ENCODE peak calls at places on chromosome 20, in six cellular contexts. G is SK-N-SH, B is HepG2, X is K562, S is A549, R is GM12878. E is an unnamed sample.

GRCh38 chr20:50191566-50192363 is 1.1 kb downstream of the CEBPB start:
- DNase-seq in G (peak), B (peak), X (peak), S (no peak), R (no peak), E (peak)

GRCh38 chr20:51584116-51584515 is 41.6 kb upstream of the NFATC2 start:
- DNase-seq in G (no peak), B (no peak), X (no peak), S (no peak), R (no peak), E (no peak)

GRCh38 chr20:62801284-62802010 is 3.2 kb upstream of the OGFR start:
- DNase-seq in G (no peak), B (no peak), X (no peak), S (no peak), R (no peak), E (no peak)

GRCh38 chr20:50415516-50416268 is 94.5 kb upstream of the PTPN1 start:
- DNase-seq in G (peak), B (peak), X (no peak), S (peak), R (no peak), E (no peak)

GRCh38 chr20:1764136-1765033 is 106.8 kb upstream of the SIRPG start:
- DNase-seq in G (peak), B (peak), X (peak), S (peak), R (peak), E (peak)

GRCh38 chr20:5073154-5074049 is 46.4 kb downstream of the PCNA start:
- DNase-seq in G (peak), B (peak), X (no peak), S (peak), R (no peak), E (no peak)

GRCh38 chr20:24004470-24004869 is 15.9 kb upstream of the GGTLC1 start:
- DNase-seq in G (no peak), B (no peak), X (no peak), S (no peak), R (no peak), E (no peak)

GRCh38 chr20:10671850-10672578 is 1.8 kb downstream of the JAG1 start:
- DNase-seq in G (peak), B (no peak), X (peak), S (no peak), R (no peak), E (no peak)

GRCh38 chr20:60262967-60263603 is 304.9 kb downstream of the CDH26 start:
- DNase-seq in G (peak), B (peak), X (peak), S (peak), R (no peak), E (peak)

GRCh38 chr20:25676164-25676809 is 20.4 kb downstream of the ZNF337 start:
- DNase-seq in G (no peak), B (peak), X (no peak), S (no peak), R (no peak), E (no peak)

GRCh38 chr20:54459279-54459678 is 16.1 kb upstream of the DOK5 start:
- DNase-seq in G (no peak), B (no peak), X (no peak), S (no peak), R (no peak), E (no peak)

GRCh38 chr20:51156041-51156795 is 133.3 kb upstream of the KCNG1 start:
- DNase-seq in G (peak), B (no peak), X (no peak), S (no peak), R (no peak), E (no peak)

GRCh38 chr20:20446001-20446400 is 78.1 kb downstream of the INSM1 start:
- DNase-seq in G (no peak), B (no peak), X (no peak), S (no peak), R (no peak), E (no peak)

GRCh38 chr20:50163570-50164317 is 10.2 kb upstream of the PEDS1 start:
- DNase-seq in G (no peak), B (peak), X (peak), S (no peak), R (no peak), E (no peak)

GRCh38 chr20:12847862-12848261 is 160.9 kb upstream of the SPTLC3 start:
- DNase-seq in G (no peak), B (peak), X (no peak), S (no peak), R (no peak), E (no peak)

GRCh38 chr20:54723723-54724122 is 248.3 kb downstream of the DOK5 start:
- DNase-seq in G (no peak), B (no peak), X (no peak), S (no peak), R (no peak), E (no peak)

GRCh38 chr20:35828916-35829315 is 57.1 kb downstream of the PHF20 start:
- DNase-seq in G (no peak), B (no peak), X (no peak), S (no peak), R (no peak), E (no peak)

GRCh38 chr20:35833271-35833670 is 61.5 kb downstream of the PHF20 start:
- DNase-seq in G (no peak), B (no peak), X (peak), S (no peak), R (no peak), E (no peak)

GRCh38 chr20:35830264-35830663 is 58.4 kb downstream of the PHF20 start:
- DNase-seq in G (no peak), B (no peak), X (no peak), S (no peak), R (no peak), E (no peak)

GRCh38 chr20:35831029-35831428 is 59.2 kb downstream of the PHF20 start:
- DNase-seq in G (no peak), B (no peak), X (no peak), S (no peak), R (no peak), E (no peak)

DNA sequence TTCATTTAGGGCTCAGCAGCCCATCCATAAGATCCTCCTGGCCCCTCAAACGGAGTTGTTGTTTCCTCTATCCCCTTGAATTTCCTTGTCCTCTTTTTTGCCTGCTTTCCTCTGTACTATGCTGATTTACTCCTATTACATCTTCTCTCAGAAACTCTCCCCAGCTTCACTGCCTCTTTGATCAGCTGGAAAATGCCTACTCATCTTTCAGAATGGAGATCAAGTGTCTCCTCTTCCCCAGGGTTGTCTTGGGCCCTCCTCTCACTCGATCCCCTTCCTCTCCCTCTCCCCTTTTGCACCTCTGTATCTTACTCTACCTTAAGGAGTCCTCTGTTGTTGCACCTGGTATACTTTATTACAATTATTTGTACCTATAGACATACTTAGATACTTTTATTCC is 60.2 kb downstream of the PHF20 start:
- DNase-seq in G (no peak), B (no peak), X (no peak), S (no peak), R (no peak), E (no peak)
- TF ChIP-seq CHD2 in G (no peak), B (no peak), X (no peak), S (no peak), R (no peak), E (no peak)

GRCh38 chr20:33211817-33212424 is 5.2 kb upstream of the BPIFA3 start:
- DNase-seq in G (peak), B (peak), X (peak), S (peak), R (no peak), E (peak)
- TF ChIP-seq CHD2 in G (no peak), B (no peak), X (no peak), S (no peak), R (no peak), E (no peak)

GRCh38 chr20:16434087-16434664 is 139.1 kb downstream of the KIF16B start:
- DNase-seq in G (peak), B (peak), X (peak), S (peak), R (peak), E (peak)
- TF ChIP-seq CHD2 in G (peak), B (peak), X (peak), S (no peak), R (no peak), E (peak)

DNA sequence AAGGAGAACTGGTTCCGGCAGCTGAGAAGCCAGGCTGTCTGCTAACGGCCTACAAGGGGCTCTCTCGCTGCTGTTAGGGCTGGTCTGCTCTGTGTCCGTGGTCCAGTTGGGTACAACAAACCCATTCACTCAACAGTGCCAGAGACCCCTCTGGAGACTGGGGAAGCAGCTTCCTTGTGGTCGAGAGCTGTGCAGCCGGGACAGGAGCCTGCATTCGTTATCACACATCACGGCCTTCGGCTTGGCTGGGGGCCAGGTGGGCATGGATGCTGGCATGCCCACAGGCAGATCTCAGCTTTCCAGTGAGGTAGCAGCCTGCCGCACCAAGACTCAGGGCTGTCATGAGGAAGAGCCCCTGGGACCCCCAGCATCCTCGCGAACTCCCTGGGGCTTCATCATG is 124.7 kb downstream of the PREX1 start:
- DNase-seq in G (peak), B (no peak), X (no peak), S (no peak), R (no peak), E (no peak)
- TF ChIP-seq CHD2 in G (no peak), B (no peak), X (no peak), S (no peak), R (no peak), E (no peak)

GRCh38 chr20:53210931-53211330 is 238.8 kb downstream of the TSHZ2 start:
- DNase-seq in G (no peak), B (no peak), X (no peak), S (no peak), R (no peak), E (no peak)

GRCh38 chr20:53205046-53205445 is 232.9 kb downstream of the TSHZ2 start:
- DNase-seq in G (no peak), B (no peak), X (no peak), S (no peak), R (no peak), E (no peak)

GRCh38 chr20:53212018-53212417 is 239.9 kb downstream of the TSHZ2 start:
- DNase-seq in G (no peak), B (no peak), X (no peak), S (no peak), R (no peak), E (no peak)

GRCh38 chr20:53210041-53210440 is 237.9 kb downstream of the TSHZ2 start:
- DNase-seq in G (no peak), B (no peak), X (no peak), S (no peak), R (no peak), E (no peak)

DNA sequence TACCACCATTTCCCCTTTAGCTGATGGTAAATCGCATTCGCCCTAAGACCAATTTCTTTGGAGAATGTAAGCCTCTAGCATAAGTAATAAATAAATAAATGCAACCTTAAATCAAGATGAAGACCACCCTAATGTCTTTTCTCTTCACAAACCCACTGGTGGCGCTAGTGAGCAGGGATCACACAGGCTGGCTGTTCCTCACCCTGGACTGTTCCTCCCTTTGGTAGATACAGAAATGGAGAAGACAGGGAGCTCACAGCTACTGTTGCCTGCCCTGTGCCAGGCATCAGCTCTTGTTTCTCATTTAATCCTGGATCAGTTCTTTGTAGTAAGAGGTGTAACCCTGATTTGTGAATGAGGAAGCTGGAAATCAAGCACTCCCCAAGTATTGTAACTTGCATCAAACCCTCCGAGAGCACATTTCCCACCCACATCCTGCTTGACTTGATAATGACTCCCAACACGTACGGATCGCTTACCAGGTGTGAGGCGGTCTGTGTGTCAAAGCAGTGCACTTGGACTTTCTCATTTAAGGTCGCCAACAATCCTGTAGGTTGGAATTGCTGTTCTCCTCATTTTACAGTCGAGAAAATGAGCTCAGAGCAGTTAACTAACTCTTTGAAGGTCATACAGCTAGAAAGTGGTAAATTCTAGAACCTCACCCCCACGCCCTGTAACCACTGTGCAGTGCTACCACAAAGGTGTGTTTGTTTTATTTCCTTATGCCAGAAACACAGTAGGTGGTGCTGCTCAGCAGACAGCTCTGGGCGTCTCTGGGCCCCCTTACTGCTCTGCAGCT is 236.2 kb downstream of the TSHZ2 start:
- DNase-seq in G (peak), B (no peak), X (peak), S (no peak), R (no peak), E (no peak)
- TF ChIP-seq CHD2 in G (no peak), B (no peak), X (no peak), S (no peak), R (no peak), E (no peak)

E was measured in H1.